ENCODE peak calls at places on chromosomes 5 and 9, in four cellular contexts. B is tibial artery, E is mesenchymal stem cell, T is GM23338. G is an unnamed sample. For H3K4me1 and H3K27me3, the result is how much of the 10 kb centered on the place peaks cover.

GRCh38 chr9:77751341-77752091 is 103.4 kb upstream of the GNA14 start:
- DNase-seq in T (peak), B (no peak), E (peak), G (no peak)

GRCh38 chr5:94830520-94830919 is 212.1 kb downstream of the SLF1 start:
- DNase-seq in B (no peak), T (peak), E (no peak), G (no peak)

GRCh38 chr5:153511632-153512031 is 21.2 kb downstream of the GRIA1 start:
- DNase-seq in B (no peak), E (no peak), T (no peak), G (no peak)

GRCh38 chr9:84898188-84898587 is 228.7 kb downstream of the NTRK2 start:
- DNase-seq in B (no peak), E (no peak), T (no peak), G (no peak)

GRCh38 chr5:139667001-139667729 is 19.0 kb downstream of the CXXC5 start:
- DNase-seq in B (no peak), T (no peak), E (no peak), G (no peak)

GRCh38 chr9:100216178-100216787 is 117.2 kb downstream of the INVS start:
- DNase-seq in B (no peak), T (peak), E (peak), G (peak)

GRCh38 chr9:36665921-36666429 is 93.3 kb downstream of the MELK start:
- DNase-seq in B (no peak), T (no peak), E (peak), G (no peak)

GRCh38 chr5:131272365-131273123 is 8.7 kb downstream of the CDC42SE2 start:
- DNase-seq in T (no peak), E (no peak), B (no peak), G (no peak)

GRCh38 chr9:110880123-110880522 is 158.1 kb downstream of the LPAR1 start:
- DNase-seq in B (no peak), T (peak), E (peak), G (no peak)

GRCh38 chr5:133686566-133686965 is 74.2 kb upstream of the FSTL4 start:
- DNase-seq in E (no peak), T (no peak), B (no peak), G (no peak)

GRCh38 chr9:98168952-98169488 is 23.4 kb downstream of the CORO2A start:
- DNase-seq in E (peak), B (no peak), T (peak), G (no peak)

GRCh38 chr5:14216902-14217301 is 73.8 kb downstream of the TRIO start:
- DNase-seq in T (peak), B (no peak), E (peak), G (peak)

GRCh38 chr5:78509145-78509865 is 139.3 kb downstream of the LHFPL2 start:
- DNase-seq in B (no peak), T (no peak), E (no peak), G (no peak)

GRCh38 chr5:145449794-145450193 is 385.3 kb downstream of the PRELID2 start:
- DNase-seq in E (no peak), T (no peak), B (no peak), G (no peak)

GRCh38 chr5:1299511-1299850 is 4.6 kb upstream of the TERT start:
- DNase-seq in T (no peak), E (no peak), B (no peak), G (no peak)

GRCh38 chr9:133656211-133657119 is 20.3 kb downstream of the DBH start:
- DNase-seq in B (no peak), E (no peak), T (no peak), G (no peak)

GRCh38 chr9:92175441-92175840 is 60.2 kb upstream of the SPTLC1 start:
- DNase-seq in B (no peak), T (no peak), E (no peak), G (no peak)

GRCh38 chr5:132813599-132814440 is 718 bp downstream of the SOWAHA start:
- DNase-seq in T (peak), B (no peak), E (peak), G (peak)

GRCh38 chr5:16671208-16671607 is 54.4 kb upstream of the RETREG1 start:
- DNase-seq in E (no peak), T (no peak), B (no peak), G (no peak)

GRCh38 chr5:134958755-134959154 is 9.0 kb upstream of the CATSPER3 start:
- DNase-seq in E (peak), T (peak), B (no peak), G (no peak)

GRCh38 chr5:133124891-133125290 is 73.1 kb downstream of the HSPA4 start:
- DNase-seq in E (no peak), B (no peak), T (no peak), G (no peak)

GRCh38 chr5:398475-399295 is 44.3 kb upstream of the EXOC3 start:
- DNase-seq in T (peak), E (no peak), B (no peak), G (no peak)

GRCh38 chr5:108381034-108381954 is 604 bp downstream of the FBXL17 start:
- DNase-seq in B (peak), T (peak), E (peak), G (peak)

DNA sequence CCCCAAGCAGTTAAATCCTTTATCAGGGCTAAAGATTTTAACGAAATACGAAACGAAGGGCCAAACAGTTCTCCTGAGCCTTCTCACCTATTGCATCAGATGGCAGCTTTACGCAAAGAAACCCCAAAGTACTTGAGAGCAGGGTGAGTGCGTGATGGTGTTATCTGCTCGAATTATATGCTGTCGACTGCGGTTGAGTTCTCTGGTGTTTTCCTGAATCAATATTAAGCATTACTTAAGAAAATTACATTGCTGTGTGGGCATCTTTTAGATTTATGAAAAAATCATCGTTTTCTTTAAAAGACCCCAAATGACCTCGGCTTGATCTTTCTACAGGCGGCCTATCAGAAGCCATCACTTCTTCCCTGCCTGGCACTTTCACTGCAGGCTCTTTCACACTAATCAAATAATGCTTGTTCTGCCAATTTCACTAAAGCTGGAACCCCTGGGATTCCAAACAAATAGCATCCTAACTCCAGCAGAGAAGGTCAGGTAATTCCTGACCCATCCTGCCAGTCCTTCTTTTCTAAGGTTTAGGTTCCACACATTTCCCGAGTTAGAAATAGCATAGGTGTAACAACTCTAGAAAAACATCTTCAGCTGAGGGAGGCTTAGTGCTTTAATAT is 1.7 kb downstream of the UBE2QL1 start:
- DNase-seq in B (no peak), E (no peak), T (peak), G (no peak)
- H3K4me3 ChIP-seq in B (peak), E (no peak), T (peak), G (peak)

GRCh38 chr5:173888473-173889135 is 455 bp downstream of the CPEB4 start:
- DNase-seq in T (peak), B (no peak), E (peak), G (no peak)
- H3K4me1 ChIP-seq in T (under half), B (under half), E (under half), G (under half)

DNA sequence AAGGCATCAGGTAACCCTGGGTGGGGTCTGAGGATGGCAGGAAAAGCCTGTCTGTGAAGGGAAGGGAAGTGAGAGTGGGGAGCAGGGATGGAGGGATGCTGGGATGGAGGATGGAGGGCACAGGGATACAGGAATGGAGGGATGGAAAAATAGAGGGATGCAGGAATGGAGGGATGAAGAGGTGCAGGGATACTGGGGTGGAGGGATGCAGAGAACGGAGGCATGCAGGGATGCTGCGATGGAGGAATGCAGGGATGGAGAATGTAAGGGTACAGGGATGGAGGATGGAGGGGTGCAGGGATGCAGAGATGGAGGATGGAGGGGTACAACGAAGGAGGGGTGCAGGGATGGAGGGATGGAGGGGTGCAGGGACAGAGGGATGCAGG is 9.1 kb downstream of the PTGES2 start:
- DNase-seq in E (no peak), B (no peak), T (no peak), G (no peak)
- H3K27me3 ChIP-seq in E (under half), B (under half), T (under half), G (under half)

DNA sequence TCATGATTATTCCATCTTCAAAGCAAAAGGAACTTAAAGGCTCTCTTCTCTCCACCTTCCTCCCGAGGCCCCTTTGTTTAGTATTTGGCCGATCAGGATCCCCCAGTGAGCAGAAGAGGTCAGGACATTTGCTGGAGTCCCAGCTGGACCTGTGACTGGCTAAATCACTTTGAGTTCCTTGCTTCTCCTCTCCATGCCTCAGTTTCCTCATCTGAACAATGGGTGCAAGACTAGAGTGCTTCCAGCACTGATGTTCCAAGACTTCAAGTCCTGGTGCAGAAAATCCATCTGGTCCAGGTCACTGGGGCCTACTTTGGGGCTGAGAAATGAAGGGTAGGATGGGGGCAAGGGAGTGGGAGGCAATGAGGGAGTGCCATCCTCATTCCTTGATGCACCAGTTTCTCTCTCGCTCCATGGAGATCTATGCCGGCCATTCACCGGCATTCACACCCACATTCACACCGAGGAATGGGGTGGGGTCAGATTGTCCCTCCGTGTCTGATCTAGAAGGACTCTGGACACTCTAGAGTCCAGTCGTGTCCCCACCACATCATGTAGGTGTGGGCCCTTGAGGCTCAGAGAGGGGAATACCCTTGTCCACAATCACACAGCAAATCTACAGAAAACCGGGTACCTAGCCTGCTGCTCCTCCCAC is 38.7 kb upstream of the IL17B start:
- DNase-seq in B (no peak), E (peak), T (no peak), G (no peak)
- H3K4me3 ChIP-seq in B (peak), E (no peak), T (no peak), G (peak)

G was measured in ascending aorta.